ENCODE peak calls at places on chromosomes 13 and 19, in five cellular contexts. V is HFF-Myc, L is psoas muscle, N is AG04450, G is aorta. X is an unnamed sample.

GRCh38 chr19:11881151-11881800 is 6.3 kb upstream of the ZNF69 start:
- DNase-seq in V (peak; percentile 20), L (no peak), N (no peak), G (peak; percentile 50), X (peak; percentile 27)

GRCh38 chr19:18895828-18896341 is at the start of gene CERS1:
- DNase-seq in V (no peak), L (no peak), N (no peak), G (no peak), X (no peak)

GRCh38 chr19:15642807-15643206 is 2.1 kb downstream of the CYP4F3 start:
- DNase-seq in V (no peak), L (no peak), N (no peak), G (no peak), X (no peak)

GRCh38 chr13:76856141-76856571 is 30.0 kb downstream of the KCTD12 start:
- DNase-seq in V (peak; percentile 20), L (no peak), N (no peak), G (no peak), X (peak; percentile 38)

GRCh38 chr13:50511877-50512332 is 331.6 kb downstream of the DLEU7 start:
- DNase-seq in V (no peak), L (no peak), N (no peak), G (no peak), X (no peak)

GRCh38 chr19:2494084-2494446 is 18.1 kb downstream of the GADD45B start:
- DNase-seq in V (no peak), L (peak; percentile 46), N (no peak), G (no peak), X (no peak)

GRCh38 chr19:48836089-48837017 is at the start of gene HSD17B14:
- DNase-seq in V (no peak), L (no peak), N (no peak), G (peak; percentile 74), X (no peak)

GRCh38 chr13:43961909-43962308 is 82.2 kb downstream of the LACC1 start:
- DNase-seq in V (no peak), L (no peak), N (no peak), G (no peak), X (no peak)

GRCh38 chr19:751501-752341 is 809 bp downstream of the MISP start:
- DNase-seq in V (no peak), L (no peak), N (peak; percentile 45), G (no peak), X (no peak)

GRCh38 chr19:6774821-6775707 is 2.6 kb downstream of the VAV1 start:
- DNase-seq in V (no peak), L (no peak), N (no peak), G (peak; percentile 66), X (no peak)

GRCh38 chr13:97855570-97855970 is 97.9 kb upstream of the IPO5 start:
- DNase-seq in V (peak; percentile 65), L (no peak), N (peak; percentile 66), G (no peak), X (peak; percentile 76)

GRCh38 chr13:94595006-94595942 is 678 bp downstream of the TGDS start:
- DNase-seq in V (no peak), L (peak; percentile 55), N (no peak), G (no peak), X (no peak)

GRCh38 chr19:14473073-14473790 is 1.9 kb downstream of the PTGER1 start:
- DNase-seq in V (no peak), L (no peak), N (no peak), G (no peak), X (no peak)

GRCh38 chr13:114161644-114162532 is 17.2 kb upstream of the CFAP97D2 start:
- DNase-seq in V (no peak), L (peak; percentile 66), N (no peak), G (peak; percentile 79), X (no peak)
- H3K4me3 ChIP-seq in V (no peak overlapping the region), L (no peak overlapping the region), N (peak overlapping the region; percentile 15), G (no peak overlapping the region), X (no peak overlapping the region)

GRCh38 chr13:46129124-46129523 is 24.3 kb upstream of the CPB2 start:
- DNase-seq in V (no peak), L (no peak), N (no peak), G (no peak), X (no peak)

GRCh38 chr13:46126074-46126473 is 21.2 kb upstream of the CPB2 start:
- DNase-seq in V (no peak), L (no peak), N (no peak), G (no peak), X (no peak)

GRCh38 chr13:46126552-46127171 is 21.8 kb upstream of the CPB2 start:
- DNase-seq in V (peak; percentile 50), L (peak; percentile 63), N (peak; percentile 43), G (peak; percentile 56), X (peak; percentile 66)

GRCh38 chr13:46124967-46125933 is 20.4 kb upstream of the CPB2 start:
- DNase-seq in V (no peak), L (no peak), N (no peak), G (no peak), X (no peak)

GRCh38 chr13:46127336-46128023 is 22.6 kb upstream of the CPB2 start:
- DNase-seq in V (no peak), L (no peak), N (no peak), G (no peak), X (no peak)
- H3K4me3 ChIP-seq in V (no peak overlapping the region), L (no peak overlapping the region), N (no peak overlapping the region), G (no peak overlapping the region), X (no peak overlapping the region)

GRCh38 chr13:37870489-37870845 is 895 bp upstream of the TRPC4 start:
- DNase-seq in V (no peak), L (no peak), N (no peak), G (no peak), X (no peak)
- H3K4me3 ChIP-seq in V (peak overlapping the region; percentile 64), L (peak overlapping the region; percentile 58), N (peak overlapping the region; percentile 76), G (peak overlapping the region; percentile 56), X (peak overlapping the region; percentile 49)

GRCh38 chr13:85772379-85772778 is 26.8 kb downstream of the SLITRK6 start:
- DNase-seq in V (no peak), L (no peak), N (no peak), G (no peak), X (no peak)

GRCh38 chr13:85771856-85772255 is 27.4 kb downstream of the SLITRK6 start:
- DNase-seq in V (no peak), L (no peak), N (no peak), G (no peak), X (no peak)
- H3K4me3 ChIP-seq in V (no peak overlapping the region), L (no peak overlapping the region), N (no peak overlapping the region), G (no peak overlapping the region), X (no peak overlapping the region)

GRCh38 chr19:41551711-41552110 is 24.3 kb upstream of the CEACAM21 start:
- DNase-seq in V (no peak), L (no peak), N (no peak), G (no peak), X (no peak)

GRCh38 chr19:41551212-41551610 is 24.8 kb upstream of the CEACAM21 start:
- DNase-seq in V (no peak), L (no peak), N (no peak), G (no peak), X (no peak)

GRCh38 chr19:41547569-41547968 is 28.4 kb upstream of the CEACAM21 start:
- DNase-seq in V (no peak), L (no peak), N (no peak), G (no peak), X (no peak)

GRCh38 chr19:41548047-41548446 is 27.9 kb upstream of the CEACAM21 start:
- DNase-seq in V (no peak), L (no peak), N (no peak), G (no peak), X (no peak)

GRCh38 chr19:41548954-41549688 is 26.8 kb upstream of the CEACAM21 start:
- DNase-seq in V (no peak), L (no peak), N (no peak), G (no peak), X (no peak)
- H3K4me3 ChIP-seq in V (no peak overlapping the region), L (peak overlapping the region; percentile 8), N (no peak overlapping the region), G (no peak overlapping the region), X (no peak overlapping the region)

DNA sequence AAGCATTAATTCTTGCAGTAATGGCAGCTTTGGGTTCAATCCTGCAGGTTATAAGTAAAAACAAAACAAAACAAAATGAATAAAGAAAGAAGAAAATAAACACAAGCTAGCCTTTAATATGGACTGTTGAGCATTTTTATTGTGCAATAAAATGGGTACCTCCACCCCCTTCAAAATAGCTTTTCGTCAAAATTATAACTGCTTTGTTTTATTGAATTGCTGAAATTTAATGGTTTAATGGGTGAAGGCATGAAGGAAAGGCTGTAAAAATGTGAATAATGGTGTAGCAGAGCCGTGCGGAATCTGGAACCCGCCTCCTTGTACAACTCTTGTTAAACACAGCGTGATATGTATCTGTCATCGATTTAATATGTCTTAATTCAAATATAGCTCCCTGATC is 2.2 kb upstream of the ZIC5 start:
- DNase-seq in V (no peak), L (no peak), N (no peak), G (no peak), X (no peak)
- H3K4me3 ChIP-seq in V (no peak overlapping the region), L (no peak overlapping the region), N (no peak overlapping the region), G (no peak overlapping the region), X (no peak overlapping the region)

DNA sequence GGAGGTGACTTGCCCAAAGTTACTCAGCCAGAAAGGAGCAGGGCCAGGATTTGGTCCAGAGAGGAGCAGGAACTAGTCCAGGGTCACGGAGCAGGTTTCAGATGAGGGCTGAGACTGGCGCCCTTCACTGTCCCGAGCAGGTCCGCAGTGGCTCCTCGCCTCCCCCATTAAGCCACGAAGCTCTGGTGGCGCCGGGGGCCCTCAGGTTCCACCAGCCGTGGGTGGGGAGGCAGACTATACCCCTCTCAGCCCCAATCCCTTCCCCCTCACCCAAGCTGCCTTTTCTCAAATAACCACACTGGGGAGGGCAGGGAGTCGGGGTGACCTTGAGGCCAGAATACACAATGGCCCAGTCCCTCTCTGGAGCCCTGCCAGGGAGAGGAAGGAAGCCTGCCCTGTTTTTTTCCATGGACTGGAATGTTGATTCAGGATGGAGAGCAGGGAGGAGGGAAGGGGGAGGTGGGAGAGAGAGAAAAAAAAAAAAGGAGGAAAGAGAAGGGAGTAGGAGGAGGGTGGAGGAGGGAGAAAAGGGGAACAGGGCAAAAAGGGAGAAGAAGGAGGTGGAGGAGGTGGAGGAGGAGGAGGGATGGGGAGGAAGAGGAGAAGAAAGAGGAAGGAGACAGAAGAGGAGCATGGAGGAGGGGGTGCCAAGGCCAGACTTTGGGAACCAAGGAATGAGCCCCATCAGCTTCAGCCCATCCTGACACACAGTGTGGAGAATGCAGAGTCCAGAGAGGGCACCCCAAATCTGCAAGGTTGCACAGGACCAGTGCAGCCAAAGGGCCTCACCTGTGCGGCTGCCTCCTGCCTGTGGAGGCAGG is 19.7 kb downstream of the CEACAM16 start:
- DNase-seq in V (peak; percentile 56), L (peak; percentile 71), N (peak; percentile 7), G (peak; percentile 91), X (no peak)
- H3K4me3 ChIP-seq in V (no peak overlapping the region), L (peak overlapping the region; percentile 11), N (no peak overlapping the region), G (no peak overlapping the region), X (no peak overlapping the region)

GRCh38 chr19:5578094-5578846 is 10.5 kb upstream of the TINCR start:
- DNase-seq in V (peak; percentile 52), L (peak; percentile 81), N (peak; percentile 13), G (peak; percentile 66), X (no peak)
- H3K4me3 ChIP-seq in V (no peak overlapping the region), L (no peak overlapping the region), N (peak overlapping the region; percentile 27), G (no peak overlapping the region), X (no peak overlapping the region)